ENCODE peak calls at places on chromosomes 16 and 17, in four cellular contexts. D is T-helper 9 cell; Q is iPS DF 6.9; R is stimulated activated CD8-positive, alpha-beta memory T cell treated with anti-CD3 and anti-CD28 coated beads, Interleukin-4, amount 100 ng/mL, for 1 hour. Y is an unnamed sample.

GRCh38 chr17:65553009-65553645 is 8.3 kb downstream of the AXIN2 start:
- DNase-seq in D (no peak), Q (no peak), R (no peak), Y (no peak)

GRCh38 chr16:4613636-4614570 is 785 bp downstream of the UBALD1 start:
- DNase-seq in D (peak; percentile 16), Q (no peak), R (no peak), Y (no peak)

GRCh38 chr16:85151603-85152413 is 39.5 kb upstream of the CIBAR2 start:
- DNase-seq in D (no peak), Q (no peak), R (no peak), Y (no peak)

GRCh38 chr17:45046536-45047125 is 4.8 kb downstream of the DCAKD start:
- DNase-seq in D (no peak), Q (no peak), R (no peak), Y (no peak)

GRCh38 chr16:87417511-87417910 is 25.4 kb downstream of the MAP1LC3B start:
- DNase-seq in D (no peak), Q (no peak), R (no peak), Y (no peak)

GRCh38 chr16:88409296-88410065 is 26.7 kb downstream of the ZNF469 start:
- DNase-seq in D (no peak), Q (no peak), R (no peak), Y (no peak)

GRCh38 chr17:14038206-14038605 is 31.1 kb upstream of the COX10 start:
- DNase-seq in D (no peak), Q (no peak), R (no peak), Y (no peak)

GRCh38 chr16:52912565-52913173 is 140.0 kb downstream of the CHD9NB start:
- DNase-seq in D (no peak), Q (peak; percentile 61), R (no peak), Y (peak; percentile 2)

GRCh38 chr16:12675852-12676251 is 127.8 kb downstream of the CPPED1 start:
- DNase-seq in D (no peak), Q (no peak), R (no peak), Y (no peak)

GRCh38 chr16:10964891-10965326 is 20.5 kb downstream of the CLEC16A start:
- DNase-seq in D (peak; percentile 40), Q (no peak), R (peak; percentile 27), Y (peak; percentile 48)

GRCh38 chr16:73228649-73229048 is 180.7 kb upstream of the ZFHX3 start:
- DNase-seq in D (no peak), Q (no peak), R (no peak), Y (no peak)

GRCh38 chr17:79631640-79632431 is 21.0 kb upstream of the RBFOX3 start:
- DNase-seq in D (no peak), Q (no peak), R (no peak), Y (no peak)

GRCh38 chr16:70152578-70153302 is 20.8 kb upstream of the CLEC18C start:
- DNase-seq in D (no peak), Q (no peak), R (no peak), Y (no peak)

GRCh38 chr16:57518520-57518919 is 17.9 kb downstream of the CCDC102A start:
- DNase-seq in D (no peak), Q (no peak), R (no peak), Y (no peak)

GRCh38 chr16:72467157-72467759 is 295.3 kb upstream of the PMFBP1 start:
- DNase-seq in D (no peak), Q (peak; percentile 22), R (no peak), Y (no peak)

GRCh38 chr17:47705536-47706481 is 11.8 kb downstream of the TBKBP1 start:
- DNase-seq in D (no peak), Q (no peak), R (no peak), Y (no peak)

GRCh38 chr17:8359769-8360168 is 16.7 kb downstream of the KRABD2 start:
- DNase-seq in D (no peak), Q (no peak), R (no peak), Y (no peak)

GRCh38 chr17:82204831-82205719 is 7.6 kb downstream of the CCDC57 start:
- DNase-seq in D (no peak), Q (no peak), R (no peak), Y (no peak)

GRCh38 chr17:43927101-43927935 is 15.0 kb downstream of the PPY start:
- DNase-seq in D (no peak), Q (no peak), R (no peak), Y (no peak)

GRCh38 chr16:85399583-85400284 is 213.4 kb upstream of the GSE1 start:
- DNase-seq in D (no peak), Q (no peak), R (no peak), Y (no peak)

GRCh38 chr17:4230142-4230541 is 33.6 kb downstream of the ANKFY1 start:
- DNase-seq in D (no peak), Q (no peak), R (no peak), Y (no peak)

GRCh38 chr17:29124135-29124930 is 55.9 kb downstream of the MYO18A start:
- DNase-seq in D (no peak), Q (no peak), R (no peak), Y (no peak)

GRCh38 chr16:7268182-7268581 is 64.5 kb upstream of the RBFOX1 start:
- DNase-seq in D (no peak), Q (peak; percentile 4), R (no peak), Y (no peak)

GRCh38 chr16:77450790-77451487 is 16.1 kb upstream of the ADAMTS18 start:
- DNase-seq in D (no peak), Q (no peak), R (no peak), Y (no peak)

GRCh38 chr16:27724491-27724878 is 174.5 kb downstream of the KATNIP start:
- DNase-seq in D (no peak), Q (no peak), R (no peak), Y (no peak)

GRCh38 chr16:72989203-72989991 is 58.5 kb downstream of the ZFHX3 start:
- DNase-seq in D (no peak), Q (no peak), R (no peak), Y (no peak)

GRCh38 chr16:16045879-16046278 is 96.5 kb downstream of the ABCC1 start:
- DNase-seq in D (no peak), Q (no peak), R (no peak), Y (no peak)

GRCh38 chr16:74830646-74831045 is 56.0 kb upstream of the FA2H start:
- DNase-seq in D (no peak), Q (no peak), R (no peak), Y (no peak)

GRCh38 chr16:13391337-13391736 is 489.9 kb downstream of the SHISA9 start:
- DNase-seq in D (no peak), Q (no peak), R (no peak), Y (no peak)

GRCh38 chr17:14321980-14322776 is 21.3 kb downstream of the HS3ST3B1 start:
- DNase-seq in D (no peak), Q (no peak), R (no peak), Y (no peak)

GRCh38 chr17:63405741-63406261 is 40.3 kb downstream of the CYB561 start:
- DNase-seq in D (no peak), Q (peak; percentile 22), R (no peak), Y (no peak)

GRCh38 chr16:31268033-31268365 is 8.2 kb downstream of the ITGAM start:
- DNase-seq in D (no peak), Q (no peak), R (no peak), Y (no peak)

GRCh38 chr17:50538549-50539410 is 6.2 kb downstream of the EPN3 start:
- DNase-seq in D (no peak), Q (no peak), R (no peak), Y (no peak)

Y was measured in effector memory CD4-positive, alpha-beta T cell.